ENCODE peak calls at places on chromosome 14, in four cellular contexts. I, W, T and Z are unnamed samples.

GRCh38 chr14:72738181-72738611 is 155.7 kb downstream of the DPF3 start:
- DNase-seq in T (no peak), W (no peak), I (no peak), Z (no peak)

GRCh38 chr14:104799657-104800599 is 973 bp upstream of the ZBTB42 start:
- DNase-seq in T (peak; percentile 97), W (peak; percentile 70), I (peak; percentile 87), Z (no peak)

GRCh38 chr14:69780092-69780491 is 13.2 kb downstream of the SRSF5 start:
- DNase-seq in T (no peak), I (no peak), W (no peak), Z (no peak)

GRCh38 chr14:59254146-59254910 is 65.9 kb downstream of the DAAM1 start:
- DNase-seq in W (no peak), T (peak; percentile 16), I (peak; percentile 17), Z (no peak)

GRCh38 chr14:64566651-64567122 is 16.9 kb downstream of the PPP1R36 start:
- DNase-seq in W (no peak), T (no peak), I (no peak), Z (no peak)

GRCh38 chr14:99685061-99685995 is 1.2 kb downstream of the CYP46A1 start:
- DNase-seq in I (no peak), W (no peak), T (no peak), Z (no peak)

GRCh38 chr14:100155049-100155621 is 4.3 kb downstream of the DEGS2 start:
- DNase-seq in W (peak; percentile 89), T (peak; percentile 64), I (peak; percentile 71), Z (no peak)

GRCh38 chr14:21385170-21385904 is 1.5 kb upstream of the SUPT16H start:
- DNase-seq in T (no peak), W (no peak), I (peak; percentile 19), Z (no peak)

GRCh38 chr14:20855652-20856291 is 35.4 kb upstream of the RNASE3 start:
- DNase-seq in W (peak; percentile 66), I (peak; percentile 83), T (peak; percentile 42), Z (peak; percentile 21)

GRCh38 chr14:28254768-28255167 is 511.8 kb upstream of the FOXG1 start:
- DNase-seq in I (no peak), W (no peak), T (no peak), Z (no peak)

GRCh38 chr14:59026086-59026485 is 162.4 kb upstream of the DAAM1 start:
- DNase-seq in T (no peak), W (no peak), I (no peak), Z (no peak)

GRCh38 chr14:44300911-44301310 is 206.2 kb downstream of the FSCB start:
- DNase-seq in W (no peak), I (no peak), T (no peak), Z (no peak)

DNA sequence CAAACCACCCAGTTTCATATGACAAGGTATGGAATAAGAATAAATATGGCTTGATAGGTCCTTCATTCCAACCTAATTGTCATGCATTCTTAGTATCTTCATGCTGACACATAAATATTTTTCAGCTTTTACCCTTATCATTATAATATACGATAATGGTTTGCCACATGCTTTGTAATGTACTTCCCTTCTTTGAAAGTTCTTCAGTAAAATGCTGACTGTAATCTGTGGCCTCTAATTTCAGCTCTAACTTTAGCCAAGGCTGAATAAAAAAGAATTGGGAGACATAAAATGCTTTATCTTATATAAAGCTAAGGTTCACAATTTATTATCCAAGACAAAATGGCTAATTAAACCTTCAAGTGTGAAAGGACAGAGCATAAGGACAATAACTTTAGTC is 2.6 kb upstream of the MAP4K5 start:
- DNase-seq in T (no peak), W (no peak), I (no peak), Z (no peak)
- TF ChIP-seq USF1 in T (no peak), W (no peak), I (no peak), Z (no peak)

GRCh38 chr14:30242742-30243141 is 315.1 kb upstream of the PRKD1 start:
- DNase-seq in T (no peak), W (no peak), I (no peak), Z (no peak)
- TF ChIP-seq USF1 in T (no peak), W (no peak), I (no peak), Z (no peak)

DNA sequence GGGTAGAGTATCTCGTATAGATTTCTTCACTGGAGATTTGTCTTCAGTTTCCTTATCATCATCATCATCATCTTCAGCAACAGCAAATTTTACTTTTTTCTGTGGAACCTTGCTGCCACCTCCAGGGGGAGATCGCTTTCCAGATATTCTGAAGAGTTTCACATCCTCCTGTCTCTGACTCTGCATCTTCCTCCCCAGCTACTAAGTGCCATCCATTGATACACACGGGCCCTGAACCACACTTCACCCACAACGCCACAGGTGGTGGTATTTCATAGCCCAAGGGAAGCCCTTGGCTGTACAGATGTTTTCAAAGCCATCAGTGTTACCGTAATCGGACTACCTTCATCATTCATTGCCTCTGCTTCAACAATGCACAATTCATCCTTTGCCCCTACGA is 82.2 kb downstream of the PPP2R5C start:
- DNase-seq in W (no peak), I (no peak), T (no peak), Z (peak; percentile 69)
- TF ChIP-seq USF1 in W (no peak), I (no peak), T (no peak), Z (no peak)

DNA sequence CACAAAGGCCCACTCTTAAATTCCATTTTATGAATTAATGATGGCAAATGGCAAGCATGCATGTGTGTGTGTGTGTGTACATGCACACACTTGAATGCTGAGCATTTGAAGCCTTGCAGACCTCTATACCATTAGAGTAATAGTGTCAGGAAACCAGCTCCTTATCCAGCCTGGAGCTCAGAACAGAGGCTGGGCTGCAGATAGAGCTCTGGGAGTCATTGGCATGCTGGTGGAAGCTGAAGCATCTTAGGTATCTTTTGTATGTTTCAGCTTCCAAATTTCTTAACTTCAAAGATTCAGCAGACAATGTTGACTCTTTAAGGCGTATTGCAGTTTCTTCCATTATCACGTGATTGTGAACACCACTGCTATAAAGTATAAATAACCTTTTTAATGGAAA is 192.9 kb upstream of the ARHGAP5 start:
- DNase-seq in I (no peak), T (no peak), W (no peak), Z (no peak)
- TF ChIP-seq USF1 in I (no peak), T (no peak), W (no peak), Z (no peak)

DNA sequence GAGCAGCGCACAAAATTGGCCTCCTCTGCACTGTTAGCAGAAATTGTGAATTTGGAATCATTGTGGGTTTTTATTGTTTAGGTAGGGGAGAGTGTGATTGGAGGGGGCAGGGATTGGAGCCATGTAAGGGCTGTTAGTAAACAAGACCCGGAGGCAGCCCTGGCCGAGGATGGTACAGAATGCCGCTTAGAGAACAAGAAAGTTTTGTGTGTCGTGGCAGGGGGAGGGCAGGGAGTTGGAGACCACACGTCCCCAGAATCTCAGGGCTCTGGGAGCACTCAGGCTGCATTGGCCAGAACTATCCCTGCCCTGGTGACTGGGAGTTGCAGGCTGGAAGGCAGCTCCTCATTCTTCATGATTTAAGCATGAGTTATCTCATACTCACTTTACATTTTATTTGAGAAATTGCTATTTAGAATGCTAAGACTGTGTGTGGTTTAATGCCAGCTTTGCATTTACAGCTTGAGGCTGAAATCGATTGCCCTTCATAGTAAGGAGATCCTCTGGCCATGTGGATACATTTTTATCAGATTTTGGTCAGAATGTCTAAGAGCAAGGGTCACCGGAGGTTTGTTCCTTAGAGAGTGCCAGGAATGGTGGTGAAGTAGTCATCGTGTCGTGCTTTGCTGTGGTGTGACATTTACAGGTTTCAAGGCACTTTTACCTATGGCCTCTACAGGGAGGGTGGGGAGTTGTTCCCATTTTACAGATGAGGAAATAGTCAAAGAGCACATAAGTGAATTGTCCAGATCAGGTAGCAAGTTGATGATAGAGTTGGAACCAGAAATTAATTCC is 56.9 kb downstream of the WDR20 start:
- DNase-seq in T (no peak), W (no peak), I (no peak), Z (no peak)
- TF ChIP-seq USF1 in T (no peak), W (no peak), I (no peak), Z (no peak)

GRCh38 chr14:34933301-34933700 is 49.5 kb upstream of the SRP54 start:
- DNase-seq in W (no peak), I (no peak), T (no peak), Z (no peak)
- TF ChIP-seq USF1 in W (no peak), I (no peak), T (no peak), Z (no peak)

DNA sequence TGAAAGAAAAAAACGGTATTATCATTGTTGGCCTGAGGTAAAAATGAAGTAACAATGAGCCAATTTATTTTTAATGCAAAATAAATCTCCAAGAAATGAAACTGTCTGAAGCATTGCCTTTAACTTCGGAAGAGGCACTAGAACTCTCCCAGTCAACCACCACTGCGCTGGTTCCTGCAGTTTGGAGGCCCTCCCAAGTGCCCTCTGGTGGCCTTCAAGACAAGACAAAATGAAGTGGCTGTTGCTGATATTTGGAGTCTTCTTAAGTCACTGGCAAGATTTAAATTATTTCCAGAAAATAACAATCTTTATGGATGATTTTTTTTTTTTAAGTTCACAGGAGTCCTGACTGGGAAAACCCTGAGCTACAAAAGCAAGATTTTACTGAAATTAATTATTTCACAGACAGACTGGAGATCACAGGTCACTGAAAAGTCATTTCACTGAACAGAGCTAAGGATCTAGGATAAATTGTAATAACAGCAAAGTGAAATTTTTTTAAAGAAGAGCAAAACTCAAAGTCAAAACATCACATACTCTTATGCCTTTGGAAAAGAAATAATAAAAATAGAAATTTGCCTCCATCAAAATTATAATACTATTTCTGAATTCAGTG is 58.2 kb downstream of the DICER1 start:
- DNase-seq in W (peak; percentile 55), T (peak; percentile 45), I (peak; percentile 66), Z (no peak)
- TF ChIP-seq USF1 in W (no peak), T (no peak), I (no peak), Z (no peak)

GRCh38 chr14:68365228-68365627 is 427.6 kb downstream of the ZFP36L1 start:
- DNase-seq in I (no peak), T (no peak), W (no peak), Z (no peak)
- TF ChIP-seq USF1 in I (no peak), T (no peak), W (no peak), Z (no peak)

DNA sequence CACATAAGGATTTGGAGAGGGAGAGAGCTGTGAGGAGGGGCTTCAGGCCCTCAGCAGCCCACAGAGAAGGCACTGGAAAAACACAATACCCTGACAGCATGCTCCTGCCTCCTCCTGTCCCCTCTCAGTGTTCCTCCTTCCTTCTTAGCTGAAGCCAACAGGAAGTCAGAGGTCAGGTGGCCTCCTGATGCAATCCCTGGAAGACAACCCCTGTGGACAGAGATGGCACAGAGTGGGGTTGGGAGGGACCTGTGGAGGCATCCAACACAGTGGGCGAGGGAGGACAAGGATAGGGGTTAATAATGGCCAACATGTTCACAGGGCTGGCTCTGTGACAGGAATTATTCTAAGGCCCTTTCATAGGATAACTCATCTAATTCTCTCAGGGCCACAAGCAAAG is 15.4 kb upstream of the IFI27L2 start:
- DNase-seq in T (no peak), I (no peak), W (peak; percentile 27), Z (no peak)
- TF ChIP-seq USF1 in T (no peak), I (no peak), W (peak; percentile 82), Z (no peak)

GRCh38 chr14:81315344-81315743 is 84.8 kb downstream of the STON2 start:
- DNase-seq in T (no peak), W (peak; percentile 42), I (no peak), Z (no peak)
- TF ChIP-seq USF1 in T (no peak), W (no peak), I (no peak), Z (no peak)